ENCODE peak calls at places on chromosomes 13 and 19, in four cellular contexts. M is Karpas-422, Z is heart right ventricle, E is mucosa of descending colon. J is an unnamed sample. For H3K4me1, the result is how much of the 10 kb centered on the place peaks cover.

GRCh38 chr13:51674276-51674675 is 90.0 kb downstream of the WDFY2 start:
- DNase-seq in M (no peak), Z (no peak), E (peak), J (no peak)

GRCh38 chr13:41644742-41645141 is 187.4 kb downstream of the RGCC start:
- DNase-seq in M (no peak), Z (no peak), E (no peak), J (no peak)

GRCh38 chr19:4768934-4769777 is 22.4 kb upstream of the FEM1A start:
- DNase-seq in M (peak), Z (peak), E (peak), J (peak)

GRCh38 chr13:20714161-20714560 is 10.7 kb downstream of the IL17D start:
- DNase-seq in M (no peak), Z (no peak), E (no peak), J (no peak)

GRCh38 chr19:1411255-1412191 is 4.1 kb downstream of the DAZAP1 start:
- DNase-seq in M (no peak), Z (peak), E (no peak), J (no peak)

GRCh38 chr19:12969292-12969988 is at the start of gene DAND5:
- DNase-seq in M (no peak), Z (peak), E (no peak), J (no peak)

GRCh38 chr19:32362318-32362691 is 16.9 kb downstream of the ZNF507 start:
- DNase-seq in M (no peak), Z (no peak), E (no peak), J (no peak)

GRCh38 chr13:110410000-110410399 is 102.9 kb downstream of the COL4A2 start:
- DNase-seq in M (no peak), Z (no peak), E (no peak), J (no peak)

GRCh38 chr19:19823916-19824315 is 2.4 kb upstream of the ZNF506 start:
- DNase-seq in M (no peak), Z (no peak), E (no peak), J (peak)

GRCh38 chr13:102556806-102557205 is 40.0 kb upstream of the TPP2 start:
- DNase-seq in M (no peak), Z (no peak), E (no peak), J (peak)

GRCh38 chr13:92221916-92222315 is 823.5 kb downstream of the GPC5 start:
- DNase-seq in M (no peak), Z (no peak), E (peak), J (no peak)

GRCh38 chr19:17671906-17672305 is 16.2 kb downstream of the UNC13A start:
- DNase-seq in M (peak), Z (no peak), E (peak), J (peak)

GRCh38 chr13:25453966-25454365 is 82.2 kb downstream of the ATP8A2 start:
- DNase-seq in M (no peak), Z (no peak), E (no peak), J (no peak)

GRCh38 chr13:101417043-101417406 is 717 bp upstream of the NALCN start:
- DNase-seq in M (no peak), Z (no peak), E (no peak), J (no peak)

GRCh38 chr13:40508112-40508511 is 158.3 kb downstream of the FOXO1 start:
- DNase-seq in M (no peak), Z (peak), E (no peak), J (no peak)

GRCh38 chr13:50543767-50544166 is 299.7 kb downstream of the DLEU7 start:
- DNase-seq in M (no peak), Z (no peak), E (no peak), J (no peak)

GRCh38 chr13:38902551-38902950 is 88.1 kb downstream of the STOML3 start:
- DNase-seq in M (no peak), Z (no peak), E (peak), J (peak)

GRCh38 chr13:70203661-70204229 is 95.5 kb upstream of the KLHL1 start:
- DNase-seq in M (no peak), Z (no peak), E (no peak), J (no peak)

GRCh38 chr19:7004313-7004931 is 16.8 kb downstream of the MBD3L2B start:
- DNase-seq in M (peak), Z (no peak), E (no peak), J (peak)

GRCh38 chr13:60790620-60791019 is 393.6 kb downstream of the TDRD3 start:
- DNase-seq in M (no peak), Z (no peak), E (no peak), J (no peak)

GRCh38 chr19:47560999-47561398 is 11.9 kb downstream of the ZNF541 start:
- DNase-seq in M (no peak), Z (no peak), E (no peak), J (peak)

GRCh38 chr13:73957889-73958288 is 176.3 kb downstream of the KLF12 start:
- DNase-seq in M (peak), Z (no peak), E (no peak), J (no peak)
- H3K4me1 ChIP-seq in M (half or more), Z (under half), E (under half), J (under half)

GRCh38 chr13:95100525-95101121 is 200.6 kb downstream of the ABCC4 start:
- DNase-seq in M (no peak), Z (no peak), E (no peak), J (no peak)

GRCh38 chr13:95099541-95099940 is 201.7 kb downstream of the ABCC4 start:
- DNase-seq in M (no peak), Z (no peak), E (no peak), J (no peak)

DNA sequence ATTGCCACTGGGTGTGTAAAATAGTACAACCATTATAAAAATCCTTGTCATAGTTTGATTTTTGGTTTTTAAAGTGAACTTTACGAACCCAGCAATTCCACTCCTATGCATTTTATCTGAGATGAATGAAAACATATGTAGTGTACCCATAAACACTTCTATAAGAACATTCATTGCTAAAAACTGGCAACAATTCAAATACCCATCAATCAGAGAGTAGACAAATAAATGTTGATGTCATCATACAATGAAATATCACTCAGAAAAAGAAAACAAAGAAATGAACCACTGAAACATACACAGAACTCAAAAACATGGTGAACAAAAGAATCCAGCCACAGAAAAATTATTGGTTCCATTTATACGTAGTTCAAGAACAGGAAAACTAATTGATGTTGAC is 202.3 kb downstream of the ABCC4 start:
- DNase-seq in M (no peak), Z (no peak), E (no peak), J (no peak)
- H3K4me1 ChIP-seq in M (under half), Z (under half), E (under half), J (under half)

GRCh38 chr13:97114696-97115095 is 107.4 kb upstream of the MBNL2 start:
- DNase-seq in M (no peak), Z (no peak), E (no peak), J (no peak)
- H3K4me1 ChIP-seq in M (under half), Z (under half), E (under half), J (under half)

GRCh38 chr13:112245179-112245724 is 130.9 kb upstream of the SPACA7 start:
- DNase-seq in M (no peak), Z (no peak), E (no peak), J (no peak)

GRCh38 chr13:112242777-112243176 is 133.4 kb upstream of the SPACA7 start:
- DNase-seq in M (no peak), Z (no peak), E (no peak), J (no peak)

GRCh38 chr13:112244495-112245177 is 131.5 kb upstream of the SPACA7 start:
- DNase-seq in M (no peak), Z (no peak), E (no peak), J (no peak)

GRCh38 chr13:112245959-112246358 is 130.2 kb upstream of the SPACA7 start:
- DNase-seq in M (no peak), Z (no peak), E (no peak), J (no peak)

GRCh38 chr13:112244061-112244460 is 132.1 kb upstream of the SPACA7 start:
- DNase-seq in M (no peak), Z (no peak), E (no peak), J (no peak)
- H3K4me1 ChIP-seq in M (under half), Z (under half), E (under half), J (under half)

GRCh38 chr19:14515501-14516047 is 2.6 kb downstream of the DNAJB1 start:
- DNase-seq in M (no peak), Z (no peak), E (no peak), J (no peak)

GRCh38 chr19:14517446-14517839 is 754 bp downstream of the DNAJB1 start:
- DNase-seq in M (no peak), Z (no peak), E (no peak), J (no peak)

GRCh38 chr19:14517840-14518505 is at the start of gene DNAJB1:
- DNase-seq in M (peak), Z (peak), E (peak), J (peak)

GRCh38 chr19:14516048-14516534 is 2.1 kb downstream of the DNAJB1 start:
- DNase-seq in M (no peak), Z (no peak), E (peak), J (no peak)

GRCh38 chr19:14516746-14517438 is 1.3 kb downstream of the DNAJB1 start:
- DNase-seq in M (no peak), Z (no peak), E (peak), J (no peak)
- H3K4me1 ChIP-seq in M (under half), Z (under half), E (under half), J (under half)

GRCh38 chr13:45333973-45334922 is 6.7 kb downstream of the TPT1 start:
- DNase-seq in M (peak), Z (no peak), E (peak), J (no peak)

GRCh38 chr13:45331123-45331619 is 9.8 kb downstream of the TPT1 start:
- DNase-seq in M (peak), Z (no peak), E (no peak), J (no peak)

GRCh38 chr13:45333251-45333972 is 7.6 kb downstream of the TPT1 start:
- DNase-seq in M (no peak), Z (no peak), E (no peak), J (no peak)

GRCh38 chr13:45331981-45332830 is 8.8 kb downstream of the TPT1 start:
- DNase-seq in M (peak), Z (no peak), E (no peak), J (no peak)

GRCh38 chr13:45332831-45333219 is 8.2 kb downstream of the TPT1 start:
- DNase-seq in M (no peak), Z (no peak), E (no peak), J (no peak)
- H3K4me1 ChIP-seq in M (under half), Z (under half), E (under half), J (under half)

J was measured in MM.1S.